ENCODE peak calls at places on chromosomes 3 and 15, in ten cellular contexts. W, C, K, D, X, U, E, P, L and F are unnamed samples.

GRCh38 chr3:96449341-96449740 is 365.1 kb upstream of the EPHA6 start:
- DNase-seq in W (no peak), C (no peak), K (no peak), D (no peak), X (no peak), U (no peak), E (no peak), P (no peak), L (no peak), F (no peak)

GRCh38 chr3:14542656-14543055 is 2.5 kb upstream of the GRIP2 start:
- DNase-seq in W (no peak), C (no peak), K (no peak), D (no peak), X (no peak), U (no peak), E (no peak), P (no peak), L (no peak), F (no peak)

GRCh38 chr3:177357352-177358084 is 160.2 kb upstream of the TBL1XR1 start:
- DNase-seq in W (peak), C (peak), K (peak), D (peak), X (no peak), U (no peak), E (peak), P (peak), L (no peak), F (peak)

GRCh38 chr3:101351834-101352233 is 31.5 kb upstream of the IMPG2 start:
- DNase-seq in W (no peak), C (no peak), K (no peak), D (no peak), X (no peak), U (no peak), E (no peak), P (no peak), L (no peak), F (peak)

GRCh38 chr3:68088216-68088615 is 433.8 kb upstream of the SUCLG2 start:
- DNase-seq in W (no peak), C (peak), K (no peak), D (no peak), X (no peak), U (no peak), E (no peak), P (no peak), L (no peak), F (no peak)

GRCh38 chr3:191566469-191566868 is 105.5 kb downstream of the PYDC2 start:
- DNase-seq in W (no peak), C (no peak), K (no peak), D (no peak), X (no peak), U (no peak), E (no peak), P (no peak), L (no peak), F (no peak)

GRCh38 chr3:179000144-179000543 is 71.5 kb downstream of the ZMAT3 start:
- DNase-seq in W (no peak), C (no peak), K (no peak), D (no peak), X (no peak), U (no peak), E (no peak), P (no peak), L (no peak), F (no peak)

GRCh38 chr3:120497318-120497717 is 46.5 kb upstream of the FSTL1 start:
- DNase-seq in W (peak), C (no peak), K (no peak), D (no peak), X (no peak), U (no peak), E (no peak), P (no peak), L (no peak), F (no peak)

GRCh38 chr15:41621200-41622193 is 38.7 kb upstream of the MGA start:
- DNase-seq in W (peak), C (peak), K (peak), D (peak), X (peak), U (peak), E (peak), P (peak), L (peak), F (peak)
- TF ChIP-seq POLR2A in W (peak), C (peak), K (no peak), D (no peak), X (no peak), U (peak), E (peak), P (no peak), L (no peak), F (peak)

GRCh38 chr15:22868928-22869327 is 30.5 kb downstream of the NIPA2 start:
- DNase-seq in W (no peak), C (no peak), K (no peak), D (no peak), X (no peak), U (no peak), E (no peak), P (no peak), L (no peak), F (no peak)
- TF ChIP-seq POLR2A in W (no peak), C (no peak), K (no peak), D (no peak), X (no peak), U (no peak), E (no peak), P (no peak), L (peak), F (no peak)

GRCh38 chr15:92904832-92905640 is 4.9 kb downstream of the CHD2 start:
- DNase-seq in W (no peak), C (no peak), K (no peak), D (no peak), X (no peak), U (no peak), E (no peak), P (no peak), L (no peak), F (peak)
- TF ChIP-seq POLR2A in W (no peak), C (no peak), K (no peak), D (no peak), X (no peak), U (peak), E (no peak), P (no peak), L (no peak), F (no peak)

GRCh38 chr15:22961661-22962221 is 18.4 kb downstream of the CYFIP1 start:
- DNase-seq in W (peak), C (peak), K (no peak), D (no peak), X (peak), U (no peak), E (no peak), P (no peak), L (no peak), F (no peak)
- TF ChIP-seq POLR2A in W (no peak), C (no peak), K (no peak), D (no peak), X (no peak), U (no peak), E (no peak), P (no peak), L (no peak), F (no peak)

GRCh38 chr15:31373096-31373865 is 46.6 kb downstream of the KLF13 start:
- DNase-seq in W (no peak), C (no peak), K (no peak), D (no peak), X (peak), U (no peak), E (no peak), P (no peak), L (no peak), F (no peak)
- TF ChIP-seq POLR2A in W (no peak), C (no peak), K (no peak), D (no peak), X (no peak), U (no peak), E (no peak), P (no peak), L (no peak), F (no peak)

GRCh38 chr3:93979850-93980677 is at the start of gene ARL13B:
- DNase-seq in W (peak), C (peak), K (peak), D (peak), X (peak), U (peak), E (peak), P (peak), L (peak), F (peak)
- TF ChIP-seq POLR2A in W (peak), C (peak), K (no peak), D (peak), X (no peak), U (no peak), E (peak), P (peak), L (peak), F (peak)

DNA sequence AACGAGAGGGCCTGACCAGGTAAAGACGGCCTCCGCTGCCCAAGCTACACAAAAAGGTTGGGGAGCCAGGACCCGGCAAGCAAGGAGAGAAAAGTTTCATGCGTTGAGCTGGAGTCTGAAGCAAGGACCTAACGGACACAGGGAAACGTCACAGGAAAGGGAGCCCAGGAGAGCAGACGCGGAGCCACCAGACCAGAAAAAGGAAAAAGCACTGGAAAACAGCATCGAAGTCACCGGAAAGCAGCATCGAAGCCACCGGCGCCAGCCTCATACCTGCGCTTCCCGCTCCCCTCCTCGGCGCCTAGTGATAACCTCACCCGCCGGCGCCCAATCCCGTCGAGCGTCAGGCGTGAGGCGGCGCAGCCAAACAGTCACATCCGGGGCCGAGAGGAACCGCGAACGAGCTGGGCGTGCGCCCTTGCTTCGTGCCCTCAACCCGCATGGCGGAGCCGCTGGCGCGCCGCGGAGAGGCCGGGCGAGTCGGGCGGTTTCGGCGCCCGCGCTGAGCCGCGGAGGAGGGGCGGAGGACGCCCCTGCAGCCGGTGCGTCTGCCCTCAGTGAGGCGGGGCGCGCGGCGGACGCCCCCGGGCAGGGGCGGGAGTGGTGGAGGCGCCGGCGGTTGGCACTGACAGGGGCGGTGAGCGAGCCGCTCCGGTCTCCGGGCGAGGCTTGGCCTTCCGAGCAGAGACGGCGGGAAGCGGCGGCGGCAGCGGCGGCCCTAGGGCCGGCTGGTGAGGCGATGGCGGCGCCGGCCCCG is at the start of the genes FBXO45 and WDR53:
- DNase-seq in W (peak), C (peak), K (peak), D (peak), X (peak), U (peak), E (peak), P (peak), L (peak), F (peak)
- TF ChIP-seq POLR2A in W (peak), C (peak), K (no peak), D (peak), X (peak), U (peak), E (peak), P (peak), L (peak), F (peak)

GRCh38 chr15:90716976-90717821 is at the start of gene BLM:
- DNase-seq in W (peak), C (peak), K (peak), D (peak), X (peak), U (peak), E (peak), P (peak), L (peak), F (peak)
- TF ChIP-seq POLR2A in W (peak), C (peak), K (no peak), D (peak), X (peak), U (peak), E (peak), P (peak), L (peak), F (peak)